ENCODE peak calls at places on chromosomes 2 and 18, in seven cellular contexts. E is activated CD8-positive, alpha-beta memory T cell treated with anti-CD3 and anti-CD28 coated beads, Interleukin-2, amount 50 U/mL, for 4 hours; A is NCI-H2171 treated with DMSO at 0.1 percent for 48 hours; K is RKO; J is lower lobe of right lung; W is ELR; H is HEK293T. Q is an unnamed sample.

GRCh38 chr2:48248251-48248933 is 281.6 kb upstream of the STON1 start:
- DNase-seq in A (peak), E (no peak), W (peak), K (peak), J (no peak), H (peak), Q (peak)

GRCh38 chr2:210503622-210504300 is 27.2 kb upstream of the LANCL1 start:
- DNase-seq in E (no peak), J (no peak), A (peak), H (no peak), K (no peak), W (no peak), Q (no peak)

GRCh38 chr2:120330946-120331822 is 14.8 kb upstream of the INHBB start:
- DNase-seq in A (peak), K (no peak), W (no peak), J (no peak), E (no peak), H (no peak), Q (no peak)

GRCh38 chr2:224162122-224162521 is 123.0 kb upstream of the SERPINE2 start:
- DNase-seq in W (peak), E (no peak), J (no peak), H (no peak), A (no peak), K (no peak), Q (no peak)

GRCh38 chr2:177165731-177166711 is 46.6 kb upstream of the HNRNPA3 start:
- DNase-seq in K (no peak), A (no peak), H (no peak), J (no peak), W (peak), E (no peak), Q (peak)

GRCh38 chr2:203675086-203675485 is 31.4 kb upstream of the CD28 start:
- DNase-seq in K (no peak), E (no peak), H (no peak), J (no peak), A (no peak), W (peak), Q (no peak)

GRCh38 chr2:199988176-199988575 is 32.8 kb downstream of the MAIP1 start:
- DNase-seq in E (no peak), H (no peak), A (peak), W (no peak), J (no peak), K (no peak), Q (no peak)

GRCh38 chr2:133674433-133675331 is 106.4 kb upstream of the NCKAP5 start:
- DNase-seq in J (peak), E (no peak), K (no peak), A (peak), W (peak), H (peak), Q (peak)

GRCh38 chr18:36095936-36096519 is 28.7 kb upstream of the RPRD1A start:
- DNase-seq in J (no peak), A (peak), K (peak), W (peak), E (no peak), H (peak), Q (peak)

GRCh38 chr2:237422309-237422708 is 8.3 kb upstream of the COL6A3 start:
- DNase-seq in J (no peak), W (no peak), H (no peak), A (no peak), E (no peak), K (no peak), Q (no peak)

GRCh38 chr2:239806276-239806675 is 218.9 kb downstream of the NDUFA10 start:
- DNase-seq in W (no peak), E (no peak), H (no peak), A (no peak), J (no peak), K (no peak), Q (no peak)